ENCODE peak calls at places on chromosomes 6 and 20, in six cellular contexts. Y is AG09309, K is fibroblast of the aortic adventitia, V is B cell, E is AG09319, U is endothelial cell. H is an unnamed sample.

GRCh38 chr6:113318553-113318952 is 538.6 kb upstream of the MARCKS start:
- DNase-seq in Y (no peak), K (no peak), V (no peak), E (no peak), U (no peak), H (no peak)

GRCh38 chr6:28775405-28776129 is 148.2 kb downstream of the TRIM27 start:
- DNase-seq in Y (no peak), K (no peak), V (no peak), E (no peak), U (no peak), H (no peak)

GRCh38 chr20:6731951-6732580 is 35.4 kb upstream of the BMP2 start:
- DNase-seq in Y (no peak), K (no peak), V (no peak), E (no peak), U (no peak), H (no peak)

GRCh38 chr20:62258499-62259293 is 20.4 kb downstream of the OSBPL2 start:
- DNase-seq in Y (peak), K (peak), V (no peak), E (peak), U (no peak), H (no peak)

GRCh38 chr6:159941286-159942113 is 27.4 kb upstream of the IGF2R start:
- DNase-seq in Y (no peak), K (peak), V (peak), E (no peak), U (no peak), H (no peak)

GRCh38 chr6:27726620-27727023 is 185.6 kb downstream of the OR2B2 start:
- DNase-seq in Y (no peak), K (no peak), V (no peak), E (no peak), U (no peak), H (no peak)

GRCh38 chr6:71533939-71534379 is 245.3 kb downstream of the OGFRL1 start:
- DNase-seq in Y (no peak), K (peak), V (peak), E (no peak), U (peak), H (no peak)

GRCh38 chr6:15255481-15256414 is 9.9 kb downstream of the JARID2 start:
- DNase-seq in Y (no peak), K (no peak), V (peak), E (no peak), U (no peak), H (no peak)

GRCh38 chr20:33561981-33562601 is 72.2 kb downstream of the CBFA2T2 start:
- DNase-seq in Y (peak), K (peak), V (no peak), E (peak), U (no peak), H (no peak)

GRCh38 chr20:47360207-47360488 is 3.6 kb upstream of the ZMYND8 start:
- DNase-seq in Y (no peak), K (peak), V (no peak), E (no peak), U (no peak), H (peak)

GRCh38 chr6:121584591-121585369 is 149.3 kb downstream of the GJA1 start:
- DNase-seq in Y (peak), K (peak), V (no peak), E (no peak), U (no peak), H (no peak)

GRCh38 chr20:9214676-9215075 is 145.8 kb downstream of the PLCB4 start:
- DNase-seq in Y (peak), K (peak), V (no peak), E (peak), U (no peak), H (no peak)

GRCh38 chr6:154782245-154782644 is 49.0 kb downstream of the SCAF8 start:
- DNase-seq in Y (no peak), K (no peak), V (no peak), E (no peak), U (no peak), H (no peak)

GRCh38 chr6:125375841-125376240 is 74.1 kb upstream of the HDDC2 start:
- DNase-seq in Y (peak), K (peak), V (no peak), E (no peak), U (no peak), H (no peak)

GRCh38 chr6:140897804-140898573 is 1234.7 kb upstream of the GJE1 start:
- DNase-seq in Y (no peak), K (no peak), V (no peak), E (no peak), U (no peak), H (no peak)

GRCh38 chr6:39812496-39812852 is 20.3 kb downstream of the DAAM2 start:
- DNase-seq in Y (no peak), K (no peak), V (no peak), E (no peak), U (no peak), H (no peak)

GRCh38 chr20:19897891-19898290 is 119.3 kb upstream of the NAA20 start:
- DNase-seq in Y (no peak), K (no peak), V (no peak), E (no peak), U (no peak), H (no peak)

GRCh38 chr20:14860410-14860814 is 523.0 kb upstream of the FLRT3 start:
- DNase-seq in Y (no peak), K (no peak), V (no peak), E (no peak), U (no peak), H (no peak)

GRCh38 chr6:15906393-15906976 is 222.4 kb upstream of the MYLIP start:
- DNase-seq in Y (no peak), K (no peak), V (no peak), E (no peak), U (no peak), H (no peak)

GRCh38 chr6:143823463-143824006 is 19.6 kb upstream of the LTV1 start:
- DNase-seq in Y (no peak), K (no peak), V (no peak), E (no peak), U (no peak), H (no peak)

GRCh38 chr20:43843965-43844660 is 70.5 kb upstream of the TOX2 start:
- DNase-seq in Y (no peak), K (no peak), V (no peak), E (no peak), U (no peak), H (no peak)

GRCh38 chr6:117233146-117233545 is 32.2 kb upstream of the VGLL2 start:
- DNase-seq in Y (no peak), K (no peak), V (no peak), E (no peak), U (no peak), H (no peak)

GRCh38 chr20:35942243-35942642 is 12.1 kb downstream of the SCAND1 start:
- DNase-seq in Y (no peak), K (no peak), V (no peak), E (no peak), U (no peak), H (no peak)

GRCh38 chr20:17870063-17870740 is 98.4 kb downstream of the SNX5 start:
- DNase-seq in Y (no peak), K (peak), V (no peak), E (no peak), U (no peak), H (peak)

GRCh38 chr6:35728663-35729348 is 8.0 kb upstream of the ARMC12 start:
- DNase-seq in Y (no peak), K (no peak), V (peak), E (no peak), U (no peak), H (no peak)

GRCh38 chr6:122799140-122799539 is 10.1 kb downstream of the SMPDL3A start:
- DNase-seq in Y (no peak), K (no peak), V (no peak), E (no peak), U (no peak), H (no peak)

GRCh38 chr20:19322061-19322985 is 109.9 kb downstream of the SLC24A3 start:
- DNase-seq in Y (no peak), K (no peak), V (no peak), E (no peak), U (no peak), H (no peak)

GRCh38 chr20:37389844-37390275 is 43.9 kb downstream of the SRC start:
- DNase-seq in Y (no peak), K (no peak), V (no peak), E (no peak), U (peak), H (no peak)
- TF ChIP-seq CTCF in Y (no peak), K (no peak), V (no peak), E (no peak), U (no peak), H (no peak)

DNA sequence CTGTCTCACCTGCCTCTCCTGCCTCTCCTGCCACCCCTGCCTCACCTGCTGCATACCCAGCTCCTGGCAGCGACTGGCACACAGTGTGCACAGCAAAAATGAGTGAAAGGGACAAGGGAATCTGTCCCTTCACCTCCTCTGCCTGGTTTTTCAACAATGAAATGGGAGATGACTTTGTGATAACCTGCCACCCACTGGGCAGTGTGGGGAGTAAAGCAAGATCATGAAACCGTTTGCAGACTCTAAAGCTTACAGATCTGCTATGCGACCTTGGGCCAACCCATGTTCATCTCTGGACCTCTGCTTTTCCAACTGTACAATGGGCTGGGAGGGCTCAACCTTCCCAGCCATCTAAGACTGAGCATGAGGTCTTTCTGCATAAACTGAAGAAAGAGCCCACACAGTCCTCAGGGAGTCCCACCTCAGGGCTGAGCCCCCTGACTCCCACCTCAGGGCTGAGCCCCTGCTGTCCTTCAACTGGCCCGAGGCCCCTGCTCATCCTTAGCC is 81.1 kb downstream of the RIPOR3 start:
- DNase-seq in Y (no peak), K (no peak), V (no peak), E (no peak), U (no peak), H (no peak)
- TF ChIP-seq CTCF in Y (peak), K (no peak), V (no peak), E (no peak), U (no peak), H (no peak)

DNA sequence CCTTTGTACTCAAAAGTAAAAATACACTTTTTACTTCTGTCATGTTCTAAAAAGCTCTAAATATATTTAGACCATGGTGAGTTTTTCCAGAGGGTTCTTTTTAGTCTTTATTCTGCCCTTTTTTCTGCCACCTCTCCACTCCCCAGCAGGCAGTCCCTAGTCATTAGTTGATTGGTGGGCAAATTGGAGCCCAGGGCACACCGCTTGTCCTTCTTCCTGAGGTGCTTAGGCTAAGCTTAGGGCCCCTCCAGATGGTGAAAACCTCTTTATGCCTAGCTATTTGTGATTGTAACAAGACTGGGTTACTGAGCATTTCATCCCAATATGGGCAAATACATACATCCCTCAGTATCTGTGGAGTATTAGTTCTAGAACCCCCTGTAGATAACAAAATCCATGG is 6.2 kb downstream of the TREML1 start:
- DNase-seq in Y (no peak), K (no peak), V (no peak), E (no peak), U (no peak), H (no peak)
- TF ChIP-seq CTCF in Y (no peak), K (no peak), V (no peak), E (no peak), U (no peak), H (no peak)

GRCh38 chr6:17418281-17419188 is 25.1 kb downstream of the CAP2 start:
- DNase-seq in Y (peak), K (peak), V (no peak), E (no peak), U (no peak), H (no peak)

GRCh38 chr6:17423018-17423417 is 29.6 kb downstream of the CAP2 start:
- DNase-seq in Y (no peak), K (peak), V (no peak), E (no peak), U (no peak), H (no peak)

GRCh38 chr6:17417817-17418216 is 24.4 kb downstream of the CAP2 start:
- DNase-seq in Y (peak), K (peak), V (no peak), E (peak), U (peak), H (no peak)

GRCh38 chr6:17421406-17421805 is 28.0 kb downstream of the CAP2 start:
- DNase-seq in Y (no peak), K (no peak), V (no peak), E (no peak), U (no peak), H (no peak)

GRCh38 chr6:17419189-17419575 is 25.8 kb downstream of the CAP2 start:
- DNase-seq in Y (no peak), K (no peak), V (no peak), E (no peak), U (no peak), H (no peak)
- TF ChIP-seq CTCF in Y (no peak), K (no peak), V (no peak), E (no peak), U (no peak), H (no peak)

GRCh38 chr20:64173116-64173515 is 8.9 kb downstream of the MYT1 start:
- DNase-seq in Y (no peak), K (no peak), V (no peak), E (no peak), U (no peak), H (peak)
- TF ChIP-seq CTCF in Y (no peak), K (no peak), V (no peak), E (no peak), U (no peak), H (no peak)

GRCh38 chr6:56370127-56370540 is 122.8 kb upstream of the COL21A1 start:
- DNase-seq in Y (no peak), K (peak), V (no peak), E (peak), U (peak), H (no peak)
- TF ChIP-seq CTCF in Y (peak), K (peak), V (no peak), E (peak), U (no peak), H (no peak)

GRCh38 chr20:54201268-54201846 is 6.5 kb upstream of the PFDN4 start:
- DNase-seq in Y (no peak), K (no peak), V (no peak), E (no peak), U (no peak), H (no peak)
- TF ChIP-seq CTCF in Y (no peak), K (no peak), V (no peak), E (no peak), U (no peak), H (no peak)

DNA sequence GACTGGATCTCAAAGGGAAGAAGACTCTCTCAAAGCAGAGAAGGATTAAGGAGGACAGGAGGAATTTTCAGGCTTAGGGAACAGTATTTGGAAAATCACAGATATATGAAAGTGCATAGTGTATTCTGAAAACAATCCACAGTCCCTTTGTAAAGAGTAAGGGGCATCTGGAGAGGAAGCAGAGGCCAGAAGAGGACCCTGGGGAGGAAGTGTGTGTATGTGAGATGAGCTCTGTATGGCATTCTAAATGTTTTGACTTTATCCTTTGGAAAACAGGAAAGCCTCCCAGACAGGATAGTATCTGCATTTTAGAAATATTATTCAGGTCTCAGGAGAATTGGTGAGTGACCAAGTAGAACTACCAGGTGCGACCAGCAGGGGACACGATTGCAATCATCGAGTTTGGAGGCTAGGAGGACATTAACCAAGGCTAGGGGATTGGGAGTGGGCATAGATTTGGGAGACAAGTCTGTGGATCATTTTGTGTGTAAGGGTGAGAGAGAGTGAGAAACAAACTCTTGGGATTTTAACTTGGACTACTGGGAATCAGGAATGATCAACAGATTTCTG is 38.3 kb upstream of the FAM184A start:
- DNase-seq in Y (no peak), K (no peak), V (no peak), E (no peak), U (peak), H (no peak)
- TF ChIP-seq CTCF in Y (peak), K (peak), V (no peak), E (no peak), U (peak), H (peak)